ENCODE peak calls at places on chromosome 5, in seven cellular contexts. Z is amniotic stem cell, W is uterus, C is mesothelial cell of epicardium, U is HuH-7.5, D is upper lobe of left lung, T is EL. B is an unnamed sample.

GRCh38 chr5:29402270-29402669 is 1791.2 kb upstream of the CDH6 start:
- DNase-seq in Z (no peak), W (no peak), C (no peak), U (no peak), D (no peak), T (no peak), B (no peak)

GRCh38 chr5:763397-763796 is 21.1 kb downstream of the ZDHHC11B start:
- DNase-seq in Z (no peak), W (no peak), C (no peak), U (no peak), D (no peak), T (no peak), B (no peak)

GRCh38 chr5:77366717-77367500 is 125.2 kb downstream of the WDR41 start:
- DNase-seq in Z (no peak), W (no peak), C (no peak), U (no peak), D (no peak), T (no peak), B (no peak)

GRCh38 chr5:128081111-128081865 is 2.3 kb upstream of the SLC12A2 start:
- DNase-seq in Z (no peak), W (no peak), C (no peak), U (no peak), D (no peak), T (peak), B (no peak)

GRCh38 chr5:154236459-154237375 is 46.2 kb downstream of the GALNT10 start:
- DNase-seq in Z (no peak), W (no peak), C (no peak), U (no peak), D (no peak), T (no peak), B (no peak)

GRCh38 chr5:57447656-57448055 is 35.0 kb downstream of the ACTBL2 start:
- DNase-seq in Z (no peak), W (no peak), C (no peak), U (no peak), D (no peak), T (peak), B (no peak)

GRCh38 chr5:171750316-171750788 is 35.3 kb upstream of the SMIM23 start:
- DNase-seq in Z (no peak), W (peak), C (no peak), U (no peak), D (peak), T (peak), B (no peak)

GRCh38 chr5:149809919-149810691 is 80.0 kb downstream of the PPARGC1B start:
- DNase-seq in Z (no peak), W (no peak), C (no peak), U (no peak), D (no peak), T (no peak), B (no peak)

GRCh38 chr5:75951716-75952115 is 131.5 kb upstream of the SV2C start:
- DNase-seq in Z (no peak), W (no peak), C (no peak), U (no peak), D (no peak), T (no peak), B (no peak)

GRCh38 chr5:124839371-124839998 is 93.0 kb upstream of the ZNF608 start:
- DNase-seq in Z (no peak), W (no peak), C (no peak), U (no peak), D (no peak), T (no peak), B (no peak)

GRCh38 chr5:55146080-55146479 is 13.9 kb upstream of the GPX8 start:
- DNase-seq in Z (no peak), W (no peak), C (no peak), U (no peak), D (no peak), T (no peak), B (no peak)

GRCh38 chr5:134551891-134552290 is 26.4 kb downstream of the JADE2 start:
- DNase-seq in Z (no peak), W (no peak), C (no peak), U (no peak), D (no peak), T (peak), B (no peak)

GRCh38 chr5:88938488-88938887 is 55.5 kb upstream of the MEF2C start:
- DNase-seq in Z (no peak), W (no peak), C (no peak), U (no peak), D (no peak), T (no peak), B (no peak)

GRCh38 chr5:32461441-32462120 is 17.0 kb upstream of the ZFR start:
- DNase-seq in Z (no peak), W (no peak), C (no peak), U (no peak), D (no peak), T (peak), B (no peak)

GRCh38 chr5:159010611-159011497 is 88.9 kb downstream of the EBF1 start:
- DNase-seq in Z (no peak), W (no peak), C (no peak), U (no peak), D (no peak), T (no peak), B (no peak)

GRCh38 chr5:161549106-161549505 is 2.6 kb upstream of the GABRB2 start:
- DNase-seq in Z (no peak), W (no peak), C (no peak), U (no peak), D (no peak), T (no peak), B (no peak)

GRCh38 chr5:145718956-145719355 is 116.2 kb downstream of the PRELID2 start:
- DNase-seq in Z (peak), W (no peak), C (no peak), U (peak), D (no peak), T (peak), B (no peak)

GRCh38 chr5:16963821-16964220 is 27.7 kb upstream of the MYO10 start:
- DNase-seq in Z (no peak), W (no peak), C (no peak), U (no peak), D (no peak), T (no peak), B (no peak)

GRCh38 chr5:72205431-72206009 is 98.2 kb downstream of the MAP1B start:
- DNase-seq in Z (no peak), W (no peak), C (no peak), U (no peak), D (no peak), T (peak), B (no peak)

GRCh38 chr5:131999471-131999931 is 12.0 kb downstream of the ACSL6 start:
- DNase-seq in Z (no peak), W (no peak), C (no peak), U (no peak), D (no peak), T (no peak), B (no peak)

GRCh38 chr5:17838506-17838905 is 204.2 kb downstream of the TAF11L14 start:
- DNase-seq in Z (no peak), W (no peak), C (no peak), U (no peak), D (no peak), T (no peak), B (no peak)

GRCh38 chr5:55918097-55919035 is 67.2 kb downstream of the IL31RA start:
- DNase-seq in Z (no peak), W (no peak), C (no peak), U (no peak), D (no peak), T (no peak), B (no peak)

GRCh38 chr5:134007581-134008256 is 2.9 kb upstream of the VDAC1 start:
- DNase-seq in Z (no peak), W (no peak), C (no peak), U (no peak), D (no peak), T (peak), B (no peak)

GRCh38 chr5:62982348-62982747 is 403.7 kb downstream of the LRRC70 start:
- DNase-seq in Z (no peak), W (no peak), C (no peak), U (no peak), D (no peak), T (no peak), B (no peak)

GRCh38 chr5:140632366-140633080 is 452 bp downstream of the CD14 start:
- DNase-seq in Z (peak), W (peak), C (no peak), U (no peak), D (peak), T (peak), B (peak)

GRCh38 chr5:57394421-57395210 is 88.0 kb downstream of the ACTBL2 start:
- DNase-seq in Z (no peak), W (no peak), C (no peak), U (no peak), D (no peak), T (no peak), B (no peak)

GRCh38 chr5:157689942-157690689 is 18.8 kb downstream of the C5orf52 start:
- DNase-seq in Z (no peak), W (no peak), C (no peak), U (no peak), D (peak), T (no peak), B (peak)

GRCh38 chr5:118857700-118858099 is 130.6 kb downstream of the DTWD2 start:
- DNase-seq in Z (no peak), W (no peak), C (no peak), U (no peak), D (no peak), T (no peak), B (no peak)

GRCh38 chr5:146457431-146457830 is 10.3 kb downstream of the TCERG1 start:
- DNase-seq in Z (no peak), W (no peak), C (no peak), U (no peak), D (no peak), T (no peak), B (no peak)

GRCh38 chr5:142388696-142389095 is 63.9 kb upstream of the SPRY4 start:
- DNase-seq in Z (no peak), W (no peak), C (no peak), U (no peak), D (no peak), T (no peak), B (no peak)

GRCh38 chr5:137826067-137826466 is 41.6 kb upstream of the MYOT start:
- DNase-seq in Z (no peak), W (no peak), C (no peak), U (no peak), D (no peak), T (no peak), B (no peak)

GRCh38 chr5:121863753-121864152 is 12.1 kb downstream of the FTMT start:
- DNase-seq in Z (no peak), W (no peak), C (no peak), U (no peak), D (no peak), T (no peak), B (no peak)

GRCh38 chr5:73284196-73284795 is 111.3 kb downstream of the TMEM174 start:
- DNase-seq in Z (no peak), W (no peak), C (no peak), U (no peak), D (no peak), T (no peak), B (no peak)

GRCh38 chr5:172852490-172853354 is 18.7 kb downstream of the ERGIC1 start:
- DNase-seq in Z (no peak), W (peak), C (no peak), U (no peak), D (no peak), T (no peak), B (no peak)

GRCh38 chr5:142780871-142781270 is 10.7 kb downstream of the ARHGAP26 start:
- DNase-seq in Z (no peak), W (no peak), C (no peak), U (no peak), D (no peak), T (no peak), B (no peak)

GRCh38 chr5:218457-219289 is 553 bp downstream of the SDHA start:
- DNase-seq in Z (no peak), W (no peak), C (no peak), U (peak), D (peak), T (peak), B (peak)

GRCh38 chr5:134552301-134552700 is 26.8 kb downstream of the JADE2 start:
- DNase-seq in Z (peak), W (no peak), C (no peak), U (no peak), D (no peak), T (peak), B (no peak)

GRCh38 chr5:134175874-134176522 is 752 bp downstream of the SKP1 start:
- DNase-seq in Z (peak), W (no peak), C (no peak), U (peak), D (no peak), T (peak), B (no peak)

GRCh38 chr5:179326176-179326997 is 18.9 kb downstream of the ADAMTS2 start:
- DNase-seq in Z (no peak), W (peak), C (no peak), U (no peak), D (peak), T (peak), B (no peak)

GRCh38 chr5:110590187-110590586 is 136.3 kb downstream of the TMEM232 start:
- DNase-seq in Z (no peak), W (no peak), C (no peak), U (no peak), D (no peak), T (peak), B (no peak)

B was measured in activated CD4-positive, CD25-positive, alpha-beta regulatory T cell treated with anti-CD3 and anti-CD28 coated beads, Interleukin-2, amount 50 U/mL, for 72 hours.